ENCODE peak calls at places on chromosomes 1 and 21, in five cellular contexts. S is IMR-90; E is effector memory CD4-positive, alpha-beta T cell; C is breast epithelium; F is GM23248. X is an unnamed sample.

GRCh38 chr1:28716336-28716735 is 20.4 kb upstream of the YTHDF2 start:
- DNase-seq in S (no peak), E (no peak), C (no peak), F (no peak), X (no peak)

GRCh38 chr1:214559079-214559478 is 7.7 kb upstream of the PTPN14 start:
- DNase-seq in S (no peak), E (no peak), C (no peak), F (no peak), X (no peak)

GRCh38 chr1:209873067-209873810 is 45.5 kb downstream of the UTP25 start:
- DNase-seq in S (peak), E (no peak), C (no peak), F (peak), X (no peak)

GRCh38 chr21:42571391-42572150 is 57.9 kb downstream of the SLC37A1 start:
- DNase-seq in S (no peak), E (no peak), C (no peak), F (no peak), X (no peak)

GRCh38 chr1:44485229-44485932 is 80.3 kb downstream of the RNF220 start:
- DNase-seq in S (peak), E (no peak), C (no peak), F (peak), X (no peak)

GRCh38 chr21:35953570-35953969 is 106.8 kb downstream of the SETD4 start:
- DNase-seq in S (no peak), E (no peak), C (no peak), F (no peak), X (no peak)

GRCh38 chr1:7783178-7783711 is 846 bp upstream of the PER3 start:
- DNase-seq in S (peak), E (no peak), C (peak), F (peak), X (peak)

GRCh38 chr1:110310300-110310699 is 28.9 kb upstream of the RBM15 start:
- DNase-seq in S (no peak), E (no peak), C (no peak), F (no peak), X (peak)

GRCh38 chr1:182795563-182796228 is 6.1 kb downstream of the NPL start:
- DNase-seq in S (no peak), E (no peak), C (no peak), F (no peak), X (no peak)

GRCh38 chr1:169119405-169119804 is 12.9 kb downstream of the ATP1B1 start:
- DNase-seq in S (peak), E (no peak), C (no peak), F (peak), X (no peak)

GRCh38 chr1:66944330-66945274 is 19.8 kb downstream of the MIER1 start:
- DNase-seq in S (peak), E (no peak), C (no peak), F (peak), X (no peak)

GRCh38 chr1:175394739-175395138 is 202.2 kb upstream of the KIAA0040 start:
- DNase-seq in S (no peak), E (no peak), C (no peak), F (no peak), X (no peak)

GRCh38 chr1:245807306-245807705 is 652.5 kb downstream of the KIF26B start:
- DNase-seq in S (no peak), E (no peak), C (no peak), F (peak), X (no peak)
- H3K27ac ChIP-seq in S (no peak), E (no peak), C (no peak), F (no peak), X (no peak)

DNA sequence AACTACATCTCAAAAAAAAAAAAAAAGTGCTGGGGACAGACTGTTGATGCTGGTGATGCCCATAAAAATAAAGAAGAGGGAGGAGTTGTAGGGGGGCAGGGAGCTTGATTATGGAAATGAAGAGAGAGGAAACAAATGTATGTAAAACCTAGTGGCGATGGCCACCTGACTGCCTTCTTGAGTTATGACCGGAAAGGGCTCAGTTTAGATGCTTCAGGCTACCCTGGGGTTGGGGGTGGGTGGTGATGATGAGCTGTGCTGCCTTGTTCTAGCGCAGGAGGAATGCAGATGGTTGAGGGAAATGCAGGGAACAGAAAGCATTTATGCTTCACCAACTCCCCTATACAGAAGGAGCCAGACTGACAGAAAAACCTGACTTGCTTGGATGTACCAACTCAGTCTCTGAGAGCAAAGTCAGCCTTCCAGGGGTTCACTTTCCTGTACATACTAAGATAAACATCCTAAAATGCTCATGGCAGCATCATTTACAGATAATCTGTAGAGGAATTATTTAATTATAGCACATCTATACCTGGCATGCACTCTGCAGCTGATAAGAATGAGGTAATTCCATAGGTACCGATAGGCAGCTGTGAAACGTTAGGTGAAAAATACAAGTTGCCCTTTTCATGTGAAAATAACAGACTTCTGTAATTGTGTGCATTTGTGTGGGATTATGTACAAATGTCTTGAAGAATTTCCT is 8.0 kb upstream of the BCAR3 start:
- DNase-seq in S (no peak), E (no peak), C (no peak), F (no peak), X (no peak)
- H3K27ac ChIP-seq in S (no peak), E (no peak), C (no peak), F (no peak), X (no peak)

GRCh38 chr21:16198546-16198945 is 468.8 kb downstream of the USP25 start:
- DNase-seq in S (no peak), E (no peak), C (no peak), F (peak), X (no peak)
- H3K27ac ChIP-seq in S (no peak), E (no peak), C (no peak), F (peak), X (peak)

GRCh38 chr1:234458352-234459027 is 20.5 kb downstream of the TARBP1 start:
- DNase-seq in S (no peak), E (no peak), C (no peak), F (no peak), X (no peak)
- H3K27ac ChIP-seq in S (no peak), E (no peak), C (peak), F (no peak), X (no peak)

DNA sequence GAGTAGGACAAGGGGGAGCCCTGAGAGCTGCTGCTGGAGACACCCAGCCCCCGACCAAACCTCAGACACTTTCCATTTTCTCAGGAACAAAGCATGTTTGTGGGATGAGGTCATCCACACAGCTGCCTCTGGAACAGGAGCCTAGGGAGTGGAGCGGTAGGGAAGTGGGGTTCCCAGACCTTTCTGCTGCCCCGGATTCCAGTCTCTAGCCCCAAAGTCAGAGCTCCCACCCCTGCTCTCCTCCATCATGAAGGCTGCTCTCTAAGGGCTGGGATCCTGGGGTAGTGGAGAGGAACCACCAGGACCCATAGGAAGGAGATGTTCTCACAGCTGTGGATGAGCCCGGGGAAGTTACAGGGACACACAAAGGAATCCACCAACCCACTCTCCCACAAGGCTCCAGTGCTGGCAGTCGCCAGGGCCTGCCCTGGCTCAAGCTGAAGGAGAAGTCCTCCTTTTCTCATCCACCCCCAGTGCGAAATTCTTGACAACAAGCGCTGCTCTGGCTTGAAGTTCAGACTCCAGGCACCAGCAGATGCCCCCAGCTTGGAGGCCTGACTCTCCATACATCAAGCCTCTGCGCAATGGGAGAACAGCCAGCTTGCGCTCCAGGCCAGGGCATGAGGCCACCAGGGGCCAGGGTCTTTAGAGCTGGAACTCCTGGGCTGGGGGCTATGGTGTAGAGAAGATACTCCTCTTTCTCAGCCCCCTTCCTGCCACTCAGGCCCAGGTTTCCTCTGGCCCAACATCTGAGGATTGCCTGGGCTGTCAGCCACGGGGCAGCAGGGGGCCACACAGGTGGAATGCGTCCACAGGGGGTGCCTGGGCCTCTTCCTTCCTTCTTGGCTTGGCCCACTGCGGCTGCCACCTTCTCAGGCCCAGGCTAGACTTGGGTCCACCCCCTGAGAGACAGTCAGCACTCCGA is 4.5 kb downstream of the FHL3 start:
- DNase-seq in S (peak), E (no peak), C (peak), F (peak), X (no peak)
- H3K27ac ChIP-seq in S (peak), E (no peak), C (peak), F (peak), X (peak)

GRCh38 chr21:38824124-38824822 is 18.5 kb downstream of the ETS2 start:
- DNase-seq in S (peak), E (no peak), C (no peak), F (peak), X (no peak)
- H3K27ac ChIP-seq in S (peak), E (no peak), C (peak), F (peak), X (peak)

DNA sequence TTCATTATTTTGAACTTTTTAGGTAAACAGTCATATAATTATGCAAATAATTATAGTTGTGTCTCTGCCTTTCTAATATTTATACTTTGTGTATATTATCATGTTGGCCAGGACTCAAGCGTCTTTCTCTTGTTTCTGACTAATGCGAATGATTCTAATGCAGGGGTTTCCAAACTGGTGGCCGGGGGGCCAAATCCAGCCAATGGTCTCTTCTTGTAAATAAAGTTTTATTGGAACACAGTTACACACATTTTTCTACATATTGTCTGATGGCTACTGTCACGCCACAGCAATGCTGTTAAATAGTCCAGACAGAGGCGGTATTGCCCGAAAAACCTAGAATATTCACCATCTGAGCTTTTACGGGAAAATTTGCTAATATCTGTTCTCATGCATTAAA is 8.9 kb upstream of the POFUT2 start:
- DNase-seq in S (no peak), E (no peak), C (no peak), F (no peak), X (no peak)
- H3K27ac ChIP-seq in S (no peak), E (no peak), C (no peak), F (peak), X (no peak)

GRCh38 chr21:45136927-45137611 is 62.7 kb downstream of the ADARB1 start:
- DNase-seq in S (peak), E (peak), C (peak), F (peak), X (no peak)
- H3K27ac ChIP-seq in S (no peak), E (no peak), C (no peak), F (peak), X (no peak)